ENCODE peak calls at places on chromosomes 12 and 14, in seven cellular contexts. One of them, this sample, is unnamed.

GRCh38 chr12:100555722-100556121 is 17.8 kb upstream of the GAS2L3 start:
- DNase-seq in stomach: no peak
- DNase-seq in fibroblast of mammary gland: peak
- DNase-seq in fibroblast of the aortic adventitia: peak
- DNase-seq in endothelial cell of umbilical vein: no peak
- DNase-seq in uterus: no peak
- DNase-seq in ascending aorta: no peak
- DNase-seq in this sample: no peak

GRCh38 chr14:92718659-92719058 is 29.8 kb downstream of the LGMN start:
- DNase-seq in stomach: no peak
- DNase-seq in fibroblast of mammary gland: peak
- DNase-seq in fibroblast of the aortic adventitia: peak
- DNase-seq in endothelial cell of umbilical vein: no peak
- DNase-seq in uterus: no peak
- DNase-seq in ascending aorta: no peak
- DNase-seq in this sample: no peak

GRCh38 chr12:96623818-96624217 is 134.4 kb downstream of the CFAP54 start:
- DNase-seq in stomach: no peak
- DNase-seq in fibroblast of mammary gland: no peak
- DNase-seq in fibroblast of the aortic adventitia: no peak
- DNase-seq in endothelial cell of umbilical vein: no peak
- DNase-seq in uterus: no peak
- DNase-seq in ascending aorta: no peak
- DNase-seq in this sample: no peak

GRCh38 chr14:76828339-76829015 is 2.3 kb downstream of the LRRC74A start:
- DNase-seq in stomach: no peak
- DNase-seq in fibroblast of mammary gland: no peak
- DNase-seq in fibroblast of the aortic adventitia: no peak
- DNase-seq in endothelial cell of umbilical vein: no peak
- DNase-seq in uterus: no peak
- DNase-seq in ascending aorta: no peak
- DNase-seq in this sample: no peak

GRCh38 chr14:35533357-35534129 is 421 bp upstream of the INSM2 start:
- DNase-seq in stomach: peak
- DNase-seq in fibroblast of mammary gland: peak
- DNase-seq in fibroblast of the aortic adventitia: peak
- DNase-seq in endothelial cell of umbilical vein: peak
- DNase-seq in uterus: no peak
- DNase-seq in ascending aorta: no peak
- DNase-seq in this sample: peak

GRCh38 chr14:104318558-104319488 is 180.4 kb downstream of the KIF26A start:
- DNase-seq in stomach: peak
- DNase-seq in fibroblast of mammary gland: no peak
- DNase-seq in fibroblast of the aortic adventitia: no peak
- DNase-seq in endothelial cell of umbilical vein: no peak
- DNase-seq in uterus: peak
- DNase-seq in ascending aorta: no peak
- DNase-seq in this sample: no peak

GRCh38 chr14:36243183-36243582 is 66.7 kb upstream of the PTCSC3 start:
- DNase-seq in stomach: no peak
- DNase-seq in fibroblast of mammary gland: no peak
- DNase-seq in fibroblast of the aortic adventitia: no peak
- DNase-seq in endothelial cell of umbilical vein: no peak
- DNase-seq in uterus: no peak
- DNase-seq in ascending aorta: no peak
- DNase-seq in this sample: no peak

GRCh38 chr12:67111182-67111581 is 158.0 kb upstream of the CAND1 start:
- DNase-seq in stomach: no peak
- DNase-seq in fibroblast of mammary gland: no peak
- DNase-seq in fibroblast of the aortic adventitia: no peak
- DNase-seq in endothelial cell of umbilical vein: no peak
- DNase-seq in uterus: no peak
- DNase-seq in ascending aorta: no peak
- DNase-seq in this sample: no peak

GRCh38 chr12:118553856-118554504 is 177.6 kb downstream of the SUDS3 start:
- DNase-seq in stomach: no peak
- DNase-seq in fibroblast of mammary gland: no peak
- DNase-seq in fibroblast of the aortic adventitia: no peak
- DNase-seq in endothelial cell of umbilical vein: no peak
- DNase-seq in uterus: no peak
- DNase-seq in ascending aorta: no peak
- DNase-seq in this sample: no peak

GRCh38 chr12:125185311-125185739 is 120.1 kb downstream of the AACS start:
- DNase-seq in stomach: no peak
- DNase-seq in fibroblast of mammary gland: no peak
- DNase-seq in fibroblast of the aortic adventitia: no peak
- DNase-seq in endothelial cell of umbilical vein: no peak
- DNase-seq in uterus: no peak
- DNase-seq in ascending aorta: no peak
- DNase-seq in this sample: peak

GRCh38 chr14:101960225-101960624 is 4.1 kb upstream of the DYNC1H1 start:
- DNase-seq in stomach: no peak
- DNase-seq in fibroblast of mammary gland: peak
- DNase-seq in fibroblast of the aortic adventitia: peak
- DNase-seq in endothelial cell of umbilical vein: peak
- DNase-seq in uterus: no peak
- DNase-seq in ascending aorta: no peak
- DNase-seq in this sample: peak

GRCh38 chr12:56221233-56221756 is 427 bp downstream of the RNF41 start:
- DNase-seq in stomach: peak
- DNase-seq in fibroblast of mammary gland: peak
- DNase-seq in fibroblast of the aortic adventitia: peak
- DNase-seq in endothelial cell of umbilical vein: peak
- DNase-seq in uterus: peak
- DNase-seq in ascending aorta: no peak
- DNase-seq in this sample: peak

GRCh38 chr12:72346331-72346944 is 74.3 kb downstream of the TRHDE start:
- DNase-seq in stomach: peak
- DNase-seq in fibroblast of mammary gland: peak
- DNase-seq in fibroblast of the aortic adventitia: peak
- DNase-seq in endothelial cell of umbilical vein: peak
- DNase-seq in uterus: peak
- DNase-seq in ascending aorta: no peak
- DNase-seq in this sample: peak

GRCh38 chr14:67360469-67361206 is 510 bp downstream of the EIF2S1 start:
- DNase-seq in stomach: no peak
- DNase-seq in fibroblast of mammary gland: no peak
- DNase-seq in fibroblast of the aortic adventitia: no peak
- DNase-seq in endothelial cell of umbilical vein: no peak
- DNase-seq in uterus: no peak
- DNase-seq in ascending aorta: no peak
- DNase-seq in this sample: peak

GRCh38 chr12:85016423-85016822 is 19.7 kb downstream of the TSPAN19 start:
- DNase-seq in stomach: no peak
- DNase-seq in fibroblast of mammary gland: peak
- DNase-seq in fibroblast of the aortic adventitia: peak
- DNase-seq in endothelial cell of umbilical vein: peak
- DNase-seq in uterus: no peak
- DNase-seq in ascending aorta: no peak
- DNase-seq in this sample: peak

GRCh38 chr14:105473033-105473676 is 1.5 kb upstream of the CRIP2 start:
- DNase-seq in stomach: no peak
- DNase-seq in fibroblast of mammary gland: no peak
- DNase-seq in fibroblast of the aortic adventitia: no peak
- DNase-seq in endothelial cell of umbilical vein: no peak
- DNase-seq in uterus: no peak
- DNase-seq in ascending aorta: peak
- DNase-seq in this sample: no peak

GRCh38 chr14:68983210-68983609 is 4.1 kb upstream of the ACTN1 start:
- DNase-seq in stomach: no peak
- DNase-seq in fibroblast of mammary gland: no peak
- DNase-seq in fibroblast of the aortic adventitia: peak
- DNase-seq in endothelial cell of umbilical vein: no peak
- DNase-seq in uterus: no peak
- DNase-seq in ascending aorta: no peak
- DNase-seq in this sample: no peak

GRCh38 chr14:68984686-68985085 is 5.6 kb upstream of the ACTN1 start:
- DNase-seq in stomach: no peak
- DNase-seq in fibroblast of mammary gland: no peak
- DNase-seq in fibroblast of the aortic adventitia: no peak
- DNase-seq in endothelial cell of umbilical vein: no peak
- DNase-seq in uterus: no peak
- DNase-seq in ascending aorta: no peak
- DNase-seq in this sample: no peak

GRCh38 chr14:68986225-68986624 is 7.1 kb upstream of the ACTN1 start:
- DNase-seq in stomach: no peak
- DNase-seq in fibroblast of mammary gland: no peak
- DNase-seq in fibroblast of the aortic adventitia: no peak
- DNase-seq in endothelial cell of umbilical vein: no peak
- DNase-seq in uterus: no peak
- DNase-seq in ascending aorta: no peak
- DNase-seq in this sample: no peak

GRCh38 chr14:68986926-68987652 is 8.0 kb upstream of the ACTN1 start:
- DNase-seq in stomach: no peak
- DNase-seq in fibroblast of mammary gland: no peak
- DNase-seq in fibroblast of the aortic adventitia: no peak
- DNase-seq in endothelial cell of umbilical vein: no peak
- DNase-seq in uterus: no peak
- DNase-seq in ascending aorta: no peak
- DNase-seq in this sample: no peak

GRCh38 chr14:68987653-68988036 is 8.5 kb upstream of the ACTN1 start:
- DNase-seq in stomach: no peak
- DNase-seq in fibroblast of mammary gland: no peak
- DNase-seq in fibroblast of the aortic adventitia: no peak
- DNase-seq in endothelial cell of umbilical vein: no peak
- DNase-seq in uterus: no peak
- DNase-seq in ascending aorta: no peak
- DNase-seq in this sample: peak
- H3K4me3 ChIP-seq in stomach: no peak
- H3K4me3 ChIP-seq in fibroblast of mammary gland: no peak
- H3K4me3 ChIP-seq in fibroblast of the aortic adventitia: no peak
- H3K4me3 ChIP-seq in endothelial cell of umbilical vein: no peak
- H3K4me3 ChIP-seq in uterus: no peak
- H3K4me3 ChIP-seq in ascending aorta: no peak
- H3K4me3 ChIP-seq in this sample: no peak

GRCh38 chr12:54377797-54378515 is 6.6 kb downstream of the ZNF385A start:
- DNase-seq in stomach: no peak
- DNase-seq in fibroblast of mammary gland: no peak
- DNase-seq in fibroblast of the aortic adventitia: no peak
- DNase-seq in endothelial cell of umbilical vein: no peak
- DNase-seq in uterus: peak
- DNase-seq in ascending aorta: no peak
- DNase-seq in this sample: no peak
- H3K4me3 ChIP-seq in stomach: no peak
- H3K4me3 ChIP-seq in fibroblast of mammary gland: no peak
- H3K4me3 ChIP-seq in fibroblast of the aortic adventitia: peak
- H3K4me3 ChIP-seq in endothelial cell of umbilical vein: no peak
- H3K4me3 ChIP-seq in uterus: no peak
- H3K4me3 ChIP-seq in ascending aorta: no peak
- H3K4me3 ChIP-seq in this sample: peak

GRCh38 chr12:93166891-93167307 is 210.8 kb upstream of the NUDT4 start:
- DNase-seq in stomach: no peak
- DNase-seq in fibroblast of mammary gland: no peak
- DNase-seq in fibroblast of the aortic adventitia: no peak
- DNase-seq in endothelial cell of umbilical vein: no peak
- DNase-seq in uterus: no peak
- DNase-seq in ascending aorta: no peak
- DNase-seq in this sample: no peak
- H3K4me3 ChIP-seq in stomach: no peak
- H3K4me3 ChIP-seq in fibroblast of mammary gland: no peak
- H3K4me3 ChIP-seq in fibroblast of the aortic adventitia: no peak
- H3K4me3 ChIP-seq in endothelial cell of umbilical vein: no peak
- H3K4me3 ChIP-seq in uterus: no peak
- H3K4me3 ChIP-seq in ascending aorta: no peak
- H3K4me3 ChIP-seq in this sample: no peak

GRCh38 chr14:70644016-70644415 is 2.3 kb downstream of the TTC9 start:
- DNase-seq in stomach: no peak
- DNase-seq in fibroblast of mammary gland: no peak
- DNase-seq in fibroblast of the aortic adventitia: no peak
- DNase-seq in endothelial cell of umbilical vein: no peak
- DNase-seq in uterus: no peak
- DNase-seq in ascending aorta: no peak
- DNase-seq in this sample: no peak
- H3K4me3 ChIP-seq in stomach: no peak
- H3K4me3 ChIP-seq in fibroblast of mammary gland: no peak
- H3K4me3 ChIP-seq in fibroblast of the aortic adventitia: no peak
- H3K4me3 ChIP-seq in endothelial cell of umbilical vein: no peak
- H3K4me3 ChIP-seq in uterus: no peak
- H3K4me3 ChIP-seq in ascending aorta: no peak
- H3K4me3 ChIP-seq in this sample: peak

DNA sequence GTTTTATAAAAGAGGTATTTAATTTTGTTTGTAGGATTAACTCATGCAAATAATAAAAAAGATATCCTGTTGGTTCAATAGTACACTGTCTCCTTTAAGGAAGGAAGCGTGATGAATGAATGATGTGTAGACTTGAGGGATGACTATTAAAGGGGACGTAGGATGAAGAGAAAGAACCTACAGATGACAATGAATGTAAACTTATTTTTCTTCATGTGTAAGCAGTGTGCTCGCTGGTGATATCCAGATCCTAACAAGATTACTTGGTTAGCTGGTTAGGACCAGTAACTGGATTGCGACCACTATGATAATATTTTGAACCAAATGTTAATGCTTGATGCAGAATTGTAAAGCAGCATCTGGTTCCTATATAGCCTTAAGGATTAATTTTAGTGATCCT is 2.6 kb downstream of the ARF6 start:
- DNase-seq in stomach: no peak
- DNase-seq in fibroblast of mammary gland: peak
- DNase-seq in fibroblast of the aortic adventitia: no peak
- DNase-seq in endothelial cell of umbilical vein: no peak
- DNase-seq in uterus: no peak
- DNase-seq in ascending aorta: no peak
- DNase-seq in this sample: no peak
- H3K4me3 ChIP-seq in stomach: peak
- H3K4me3 ChIP-seq in fibroblast of mammary gland: peak
- H3K4me3 ChIP-seq in fibroblast of the aortic adventitia: peak
- H3K4me3 ChIP-seq in endothelial cell of umbilical vein: peak
- H3K4me3 ChIP-seq in uterus: peak
- H3K4me3 ChIP-seq in ascending aorta: peak
- H3K4me3 ChIP-seq in this sample: peak

This sample was measured in A673.